ENCODE peak calls at places on chromosomes 12 and 14, in ten cellular contexts. One of them, this sample, is unnamed.
A peak's percentile ranks its signal among the peaks of the same experiment; 100 is the strongest.

GRCh38 chr12:117025481-117026151 is 73.6 kb downstream of the TESC start:
- DNase-seq in astrocyte of the spinal cord: peak; percentile 62
- DNase-seq in HT-29: peak; percentile 86
- DNase-seq in cardiac fibroblast: peak; percentile 68
- DNase-seq in ACHN: peak; percentile 84
- DNase-seq in renal cortical epithelial cell: peak; percentile 35
- DNase-seq in left colon: peak; percentile 40
- DNase-seq in Caco-2: peak; percentile 70
- DNase-seq in GM23248: peak; percentile 85
- DNase-seq in sciatic nerve: peak; percentile 74
- DNase-seq in this sample: peak; percentile 79

GRCh38 chr12:87690236-87690810 is 338.9 kb downstream of the C12orf50 start:
- DNase-seq in left colon: no peak
- DNase-seq in ACHN: no peak
- DNase-seq in astrocyte of the spinal cord: no peak
- DNase-seq in renal cortical epithelial cell: peak; percentile 21
- DNase-seq in HT-29: no peak
- DNase-seq in cardiac fibroblast: peak; percentile 59
- DNase-seq in sciatic nerve: no peak
- DNase-seq in GM23248: no peak
- DNase-seq in Caco-2: no peak
- DNase-seq in this sample: no peak

GRCh38 chr12:116604151-116604550 is 45.0 kb downstream of the MAP1LC3B2 start:
- DNase-seq in ACHN: no peak
- DNase-seq in astrocyte of the spinal cord: no peak
- DNase-seq in Caco-2: no peak
- DNase-seq in cardiac fibroblast: no peak
- DNase-seq in GM23248: peak; percentile 40
- DNase-seq in sciatic nerve: no peak
- DNase-seq in left colon: no peak
- DNase-seq in renal cortical epithelial cell: no peak
- DNase-seq in HT-29: no peak
- DNase-seq in this sample: no peak

GRCh38 chr12:58140395-58140794 is 199.0 kb downstream of the ATP23 start:
- DNase-seq in cardiac fibroblast: no peak
- DNase-seq in HT-29: no peak
- DNase-seq in renal cortical epithelial cell: no peak
- DNase-seq in ACHN: no peak
- DNase-seq in astrocyte of the spinal cord: no peak
- DNase-seq in GM23248: no peak
- DNase-seq in sciatic nerve: no peak
- DNase-seq in Caco-2: no peak
- DNase-seq in left colon: no peak
- DNase-seq in this sample: no peak

GRCh38 chr12:24197517-24197916 is 248.0 kb upstream of the SOX5 start:
- DNase-seq in left colon: no peak
- DNase-seq in renal cortical epithelial cell: no peak
- DNase-seq in ACHN: no peak
- DNase-seq in GM23248: no peak
- DNase-seq in HT-29: no peak
- DNase-seq in Caco-2: no peak
- DNase-seq in sciatic nerve: no peak
- DNase-seq in astrocyte of the spinal cord: no peak
- DNase-seq in cardiac fibroblast: no peak
- DNase-seq in this sample: no peak

GRCh38 chr12:4272976-4273650 is 449 bp upstream of the CCND2 start:
- DNase-seq in ACHN: no peak
- DNase-seq in sciatic nerve: no peak
- DNase-seq in HT-29: no peak
- DNase-seq in left colon: no peak
- DNase-seq in cardiac fibroblast: peak; percentile 8
- DNase-seq in astrocyte of the spinal cord: no peak
- DNase-seq in renal cortical epithelial cell: no peak
- DNase-seq in Caco-2: no peak
- DNase-seq in GM23248: no peak
- DNase-seq in this sample: peak; percentile 60

GRCh38 chr12:110957652-110958051 is 37.3 kb upstream of the MYL2 start:
- DNase-seq in astrocyte of the spinal cord: no peak
- DNase-seq in cardiac fibroblast: no peak
- DNase-seq in ACHN: no peak
- DNase-seq in renal cortical epithelial cell: no peak
- DNase-seq in sciatic nerve: no peak
- DNase-seq in left colon: no peak
- DNase-seq in HT-29: no peak
- DNase-seq in GM23248: no peak
- DNase-seq in Caco-2: no peak
- DNase-seq in this sample: no peak

GRCh38 chr14:52254086-52254485 is 13.4 kb upstream of the PTGDR start:
- DNase-seq in HT-29: no peak
- DNase-seq in cardiac fibroblast: no peak
- DNase-seq in astrocyte of the spinal cord: no peak
- DNase-seq in GM23248: no peak
- DNase-seq in renal cortical epithelial cell: no peak
- DNase-seq in Caco-2: no peak
- DNase-seq in left colon: no peak
- DNase-seq in ACHN: no peak
- DNase-seq in sciatic nerve: no peak
- DNase-seq in this sample: no peak

GRCh38 chr12:1318327-1319031 is 275.9 kb downstream of the FBXL14 start:
- DNase-seq in renal cortical epithelial cell: peak; percentile 50
- DNase-seq in Caco-2: no peak
- DNase-seq in ACHN: peak; percentile 45
- DNase-seq in left colon: no peak
- DNase-seq in cardiac fibroblast: peak; percentile 31
- DNase-seq in GM23248: peak; percentile 76
- DNase-seq in sciatic nerve: peak; percentile 59
- DNase-seq in astrocyte of the spinal cord: peak; percentile 67
- DNase-seq in HT-29: peak; percentile 78
- DNase-seq in this sample: no peak

GRCh38 chr12:65637774-65638173 is 186.5 kb upstream of the HMGA2 start:
- DNase-seq in left colon: no peak
- DNase-seq in astrocyte of the spinal cord: peak; percentile 61
- DNase-seq in renal cortical epithelial cell: peak; percentile 29
- DNase-seq in HT-29: no peak
- DNase-seq in sciatic nerve: no peak
- DNase-seq in Caco-2: no peak
- DNase-seq in GM23248: peak; percentile 67
- DNase-seq in cardiac fibroblast: peak; percentile 77
- DNase-seq in ACHN: no peak
- DNase-seq in this sample: peak; percentile 91

GRCh38 chr14:68199465-68200145 is 380.0 kb downstream of the RAD51B start:
- DNase-seq in renal cortical epithelial cell: peak; percentile 79
- DNase-seq in sciatic nerve: no peak
- DNase-seq in GM23248: no peak
- DNase-seq in left colon: no peak
- DNase-seq in Caco-2: no peak
- DNase-seq in astrocyte of the spinal cord: peak; percentile 84
- DNase-seq in ACHN: peak; percentile 52
- DNase-seq in HT-29: no peak
- DNase-seq in cardiac fibroblast: peak; percentile 85
- DNase-seq in this sample: no peak

GRCh38 chr12:6551063-6551461 is 4.8 kb downstream of the IFFO1 start:
- DNase-seq in ACHN: no peak
- DNase-seq in renal cortical epithelial cell: no peak
- DNase-seq in left colon: peak; percentile 70
- DNase-seq in astrocyte of the spinal cord: no peak
- DNase-seq in HT-29: no peak
- DNase-seq in sciatic nerve: peak; percentile 78
- DNase-seq in cardiac fibroblast: peak; percentile 44
- DNase-seq in Caco-2: no peak
- DNase-seq in GM23248: peak; percentile 83
- DNase-seq in this sample: no peak

This sample was measured in RKO.